ENCODE peak calls at places on chromosomes 2 and 18, in six cellular contexts. One of them, this sample, is unnamed.

GRCh38 chr2:77054938-77055337 is 467.2 kb downstream of the LRRTM4 start:
- DNase-seq in activated CD8-positive, alpha-beta T cell treated with anti-CD3 and anti-CD28 coated beads for 36 hours: no peak
- DNase-seq in foreskin fibroblast: no peak
- DNase-seq in endothelial cell of umbilical vein: no peak
- DNase-seq in A549: no peak
- DNase-seq in OCI-LY7: no peak
- DNase-seq in this sample: no peak

GRCh38 chr18:3594760-3595241 is 144.8 kb downstream of the TGIF1 start:
- DNase-seq in OCI-LY7: peak
- DNase-seq in endothelial cell of umbilical vein: no peak
- DNase-seq in foreskin fibroblast: peak
- DNase-seq in activated CD8-positive, alpha-beta T cell treated with anti-CD3 and anti-CD28 coated beads for 36 hours: peak
- DNase-seq in A549: no peak
- DNase-seq in this sample: no peak

GRCh38 chr2:21395366-21395765 is 271.6 kb downstream of the TDRD15 start:
- DNase-seq in activated CD8-positive, alpha-beta T cell treated with anti-CD3 and anti-CD28 coated beads for 36 hours: no peak
- DNase-seq in OCI-LY7: peak
- DNase-seq in foreskin fibroblast: no peak
- DNase-seq in endothelial cell of umbilical vein: no peak
- DNase-seq in A549: no peak
- DNase-seq in this sample: no peak

GRCh38 chr2:12709207-12709522 is 7.6 kb upstream of the TRIB2 start:
- DNase-seq in endothelial cell of umbilical vein: peak
- DNase-seq in activated CD8-positive, alpha-beta T cell treated with anti-CD3 and anti-CD28 coated beads for 36 hours: peak
- DNase-seq in A549: no peak
- DNase-seq in foreskin fibroblast: no peak
- DNase-seq in OCI-LY7: peak
- DNase-seq in this sample: no peak

GRCh38 chr2:229622495-229623355 is 91.6 kb downstream of the DNER start:
- DNase-seq in endothelial cell of umbilical vein: no peak
- DNase-seq in activated CD8-positive, alpha-beta T cell treated with anti-CD3 and anti-CD28 coated beads for 36 hours: no peak
- DNase-seq in foreskin fibroblast: no peak
- DNase-seq in A549: no peak
- DNase-seq in OCI-LY7: no peak
- DNase-seq in this sample: no peak

GRCh38 chr2:26182887-26183630 is 10.2 kb downstream of the GAREM2 start:
- DNase-seq in endothelial cell of umbilical vein: no peak
- DNase-seq in A549: no peak
- DNase-seq in activated CD8-positive, alpha-beta T cell treated with anti-CD3 and anti-CD28 coated beads for 36 hours: no peak
- DNase-seq in OCI-LY7: no peak
- DNase-seq in foreskin fibroblast: no peak
- DNase-seq in this sample: no peak

GRCh38 chr2:126643972-126644371 is 12.0 kb upstream of the GYPC start:
- DNase-seq in foreskin fibroblast: no peak
- DNase-seq in OCI-LY7: no peak
- DNase-seq in activated CD8-positive, alpha-beta T cell treated with anti-CD3 and anti-CD28 coated beads for 36 hours: no peak
- DNase-seq in A549: no peak
- DNase-seq in endothelial cell of umbilical vein: no peak
- DNase-seq in this sample: peak

GRCh38 chr2:160109939-160110673 is 47.7 kb upstream of the PLA2R1 start:
- DNase-seq in activated CD8-positive, alpha-beta T cell treated with anti-CD3 and anti-CD28 coated beads for 36 hours: peak
- DNase-seq in OCI-LY7: peak
- DNase-seq in foreskin fibroblast: peak
- DNase-seq in A549: peak
- DNase-seq in endothelial cell of umbilical vein: peak
- DNase-seq in this sample: peak

GRCh38 chr2:26559556-26559955 is 81.6 kb downstream of the CIB4 start:
- DNase-seq in A549: no peak
- DNase-seq in OCI-LY7: no peak
- DNase-seq in activated CD8-positive, alpha-beta T cell treated with anti-CD3 and anti-CD28 coated beads for 36 hours: no peak
- DNase-seq in endothelial cell of umbilical vein: no peak
- DNase-seq in foreskin fibroblast: no peak
- DNase-seq in this sample: no peak

GRCh38 chr2:28927878-28928277 is 33.4 kb downstream of the WDR43 start:
- DNase-seq in foreskin fibroblast: peak
- DNase-seq in activated CD8-positive, alpha-beta T cell treated with anti-CD3 and anti-CD28 coated beads for 36 hours: no peak
- DNase-seq in A549: no peak
- DNase-seq in OCI-LY7: no peak
- DNase-seq in endothelial cell of umbilical vein: no peak
- DNase-seq in this sample: no peak

GRCh38 chr18:39655341-39655740 is 2089.7 kb upstream of the CELF4 start:
- DNase-seq in OCI-LY7: no peak
- DNase-seq in A549: no peak
- DNase-seq in foreskin fibroblast: no peak
- DNase-seq in endothelial cell of umbilical vein: no peak
- DNase-seq in activated CD8-positive, alpha-beta T cell treated with anti-CD3 and anti-CD28 coated beads for 36 hours: no peak
- DNase-seq in this sample: no peak

GRCh38 chr18:45228989-45229388 is 386.3 kb upstream of the SLC14A2 start:
- DNase-seq in A549: no peak
- DNase-seq in activated CD8-positive, alpha-beta T cell treated with anti-CD3 and anti-CD28 coated beads for 36 hours: no peak
- DNase-seq in OCI-LY7: no peak
- DNase-seq in foreskin fibroblast: no peak
- DNase-seq in endothelial cell of umbilical vein: no peak
- DNase-seq in this sample: no peak

GRCh38 chr2:191304939-191305875 is 60.0 kb downstream of the MYO1B start:
- DNase-seq in OCI-LY7: no peak
- DNase-seq in A549: no peak
- DNase-seq in foreskin fibroblast: peak
- DNase-seq in endothelial cell of umbilical vein: peak
- DNase-seq in activated CD8-positive, alpha-beta T cell treated with anti-CD3 and anti-CD28 coated beads for 36 hours: no peak
- DNase-seq in this sample: no peak

GRCh38 chr2:240214790-240215675 is 74.6 kb upstream of the OTOS start:
- DNase-seq in endothelial cell of umbilical vein: no peak
- DNase-seq in foreskin fibroblast: peak
- DNase-seq in A549: no peak
- DNase-seq in OCI-LY7: no peak
- DNase-seq in activated CD8-positive, alpha-beta T cell treated with anti-CD3 and anti-CD28 coated beads for 36 hours: no peak
- DNase-seq in this sample: no peak

GRCh38 chr2:212686285-212686895 is 147.8 kb upstream of the ERBB4 start:
- DNase-seq in OCI-LY7: peak
- DNase-seq in foreskin fibroblast: peak
- DNase-seq in endothelial cell of umbilical vein: peak
- DNase-seq in A549: peak
- DNase-seq in activated CD8-positive, alpha-beta T cell treated with anti-CD3 and anti-CD28 coated beads for 36 hours: peak
- DNase-seq in this sample: peak
- TF ChIP-seq CTCF in OCI-LY7: peak
- TF ChIP-seq CTCF in foreskin fibroblast: peak
- TF ChIP-seq CTCF in endothelial cell of umbilical vein: peak
- TF ChIP-seq CTCF in A549: peak
- TF ChIP-seq CTCF in activated CD8-positive, alpha-beta T cell treated with anti-CD3 and anti-CD28 coated beads for 36 hours: peak
- TF ChIP-seq CTCF in this sample: peak

DNA sequence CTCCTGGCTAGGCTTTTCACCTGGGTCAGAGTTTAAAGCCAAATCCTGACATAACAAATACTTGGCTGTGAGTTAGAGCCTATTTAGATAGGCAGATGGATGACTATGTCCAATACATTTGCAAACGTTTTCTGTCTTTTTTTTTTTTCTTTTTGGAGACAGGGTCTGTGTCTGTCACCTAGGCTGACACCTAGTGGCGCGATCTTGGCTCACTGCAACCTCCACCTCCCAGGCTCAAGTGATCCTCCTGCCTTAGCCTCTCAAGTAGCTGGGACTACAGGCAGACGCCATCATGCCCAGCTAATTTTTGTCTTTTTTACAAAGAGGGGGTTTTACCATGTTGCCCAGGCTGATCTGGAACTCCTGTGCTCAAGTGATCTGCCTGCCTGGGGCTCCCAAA is 124.8 kb downstream of the DYM start:
- DNase-seq in foreskin fibroblast: no peak
- DNase-seq in A549: no peak
- DNase-seq in activated CD8-positive, alpha-beta T cell treated with anti-CD3 and anti-CD28 coated beads for 36 hours: peak
- DNase-seq in OCI-LY7: peak
- DNase-seq in endothelial cell of umbilical vein: no peak
- DNase-seq in this sample: no peak
- TF ChIP-seq CTCF in foreskin fibroblast: no peak
- TF ChIP-seq CTCF in A549: no peak
- TF ChIP-seq CTCF in activated CD8-positive, alpha-beta T cell treated with anti-CD3 and anti-CD28 coated beads for 36 hours: no peak
- TF ChIP-seq CTCF in OCI-LY7: peak
- TF ChIP-seq CTCF in endothelial cell of umbilical vein: no peak
- TF ChIP-seq CTCF in this sample: no peak

GRCh38 chr2:231926180-231926741 is at the start of gene NPPC:
- DNase-seq in endothelial cell of umbilical vein: peak
- DNase-seq in foreskin fibroblast: peak
- DNase-seq in activated CD8-positive, alpha-beta T cell treated with anti-CD3 and anti-CD28 coated beads for 36 hours: peak
- DNase-seq in A549: peak
- DNase-seq in OCI-LY7: no peak
- DNase-seq in this sample: peak
- TF ChIP-seq CTCF in endothelial cell of umbilical vein: peak
- TF ChIP-seq CTCF in foreskin fibroblast: no peak
- TF ChIP-seq CTCF in activated CD8-positive, alpha-beta T cell treated with anti-CD3 and anti-CD28 coated beads for 36 hours: peak
- TF ChIP-seq CTCF in A549: peak
- TF ChIP-seq CTCF in OCI-LY7: peak
- TF ChIP-seq CTCF in this sample: peak

DNA sequence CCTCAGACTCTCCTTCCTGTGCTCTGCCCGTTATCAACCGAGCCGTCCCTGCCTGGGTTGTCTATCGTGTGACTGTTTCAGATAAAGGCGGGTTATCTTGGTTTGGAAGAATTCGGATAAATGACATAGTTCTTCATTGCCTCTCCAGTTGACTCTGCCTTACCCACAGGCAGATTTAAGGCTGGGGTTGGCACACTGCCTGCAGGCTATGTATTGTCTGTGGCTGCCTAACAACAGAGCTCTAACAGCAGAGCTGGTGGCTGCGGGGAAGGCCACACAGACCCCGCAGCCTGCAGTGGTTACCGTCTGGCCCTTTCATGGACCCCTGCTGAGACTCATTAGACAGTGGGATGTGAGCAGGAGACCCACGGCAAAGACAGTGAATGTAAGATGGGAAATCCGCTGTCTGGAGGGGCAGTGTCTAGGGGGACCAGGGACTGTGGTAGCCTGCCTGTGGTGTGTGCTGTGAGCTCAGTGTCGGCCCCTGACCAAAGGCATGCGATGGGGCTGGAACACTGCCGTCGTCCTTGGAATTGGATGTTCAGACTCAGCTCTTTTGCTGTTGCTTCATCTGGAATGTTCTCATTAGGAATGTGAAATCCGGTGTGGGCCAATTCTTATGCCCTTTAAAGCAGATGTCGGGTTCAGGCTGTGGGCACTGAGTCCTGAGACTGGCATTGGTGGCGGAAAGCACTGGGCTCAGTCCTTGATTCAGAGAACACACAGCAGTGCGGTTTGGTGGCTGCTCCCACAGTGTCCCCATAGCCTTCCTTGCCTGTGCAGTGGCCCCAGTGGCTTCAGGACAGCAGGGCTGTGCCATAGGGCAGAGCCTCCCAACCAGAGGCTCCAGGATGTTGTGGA is 44.5 kb downstream of the SH3RF3 start:
- DNase-seq in endothelial cell of umbilical vein: peak
- DNase-seq in A549: no peak
- DNase-seq in OCI-LY7: no peak
- DNase-seq in activated CD8-positive, alpha-beta T cell treated with anti-CD3 and anti-CD28 coated beads for 36 hours: no peak
- DNase-seq in foreskin fibroblast: peak
- DNase-seq in this sample: no peak
- TF ChIP-seq CTCF in endothelial cell of umbilical vein: no peak
- TF ChIP-seq CTCF in A549: no peak
- TF ChIP-seq CTCF in OCI-LY7: no peak
- TF ChIP-seq CTCF in activated CD8-positive, alpha-beta T cell treated with anti-CD3 and anti-CD28 coated beads for 36 hours: no peak
- TF ChIP-seq CTCF in foreskin fibroblast: no peak
- TF ChIP-seq CTCF in this sample: no peak

GRCh38 chr2:5077479-5078089 is 614.6 kb upstream of the SOX11 start:
- DNase-seq in A549: no peak
- DNase-seq in foreskin fibroblast: peak
- DNase-seq in endothelial cell of umbilical vein: no peak
- DNase-seq in activated CD8-positive, alpha-beta T cell treated with anti-CD3 and anti-CD28 coated beads for 36 hours: no peak
- DNase-seq in OCI-LY7: no peak
- DNase-seq in this sample: no peak
- TF ChIP-seq CTCF in A549: no peak
- TF ChIP-seq CTCF in foreskin fibroblast: no peak
- TF ChIP-seq CTCF in endothelial cell of umbilical vein: no peak
- TF ChIP-seq CTCF in activated CD8-positive, alpha-beta T cell treated with anti-CD3 and anti-CD28 coated beads for 36 hours: no peak
- TF ChIP-seq CTCF in OCI-LY7: no peak
- TF ChIP-seq CTCF in this sample: no peak

GRCh38 chr2:200525066-200525465 is 941 bp upstream of the SGO2 start:
- DNase-seq in OCI-LY7: no peak
- DNase-seq in A549: no peak
- DNase-seq in foreskin fibroblast: no peak
- DNase-seq in endothelial cell of umbilical vein: no peak
- DNase-seq in activated CD8-positive, alpha-beta T cell treated with anti-CD3 and anti-CD28 coated beads for 36 hours: no peak
- DNase-seq in this sample: no peak

GRCh38 chr2:200523604-200524003 is 2.4 kb upstream of the SGO2 start:
- DNase-seq in activated CD8-positive, alpha-beta T cell treated with anti-CD3 and anti-CD28 coated beads for 36 hours: no peak
- DNase-seq in foreskin fibroblast: no peak
- DNase-seq in OCI-LY7: no peak
- DNase-seq in endothelial cell of umbilical vein: no peak
- DNase-seq in A549: no peak
- DNase-seq in this sample: no peak

GRCh38 chr2:200528228-200528627 is 2.2 kb downstream of the SGO2 start:
- DNase-seq in A549: no peak
- DNase-seq in foreskin fibroblast: no peak
- DNase-seq in activated CD8-positive, alpha-beta T cell treated with anti-CD3 and anti-CD28 coated beads for 36 hours: no peak
- DNase-seq in endothelial cell of umbilical vein: no peak
- DNase-seq in OCI-LY7: no peak
- DNase-seq in this sample: no peak

GRCh38 chr2:200525551-200525881 is 491 bp upstream of the SGO2 start:
- DNase-seq in endothelial cell of umbilical vein: no peak
- DNase-seq in OCI-LY7: no peak
- DNase-seq in foreskin fibroblast: no peak
- DNase-seq in A549: no peak
- DNase-seq in activated CD8-positive, alpha-beta T cell treated with anti-CD3 and anti-CD28 coated beads for 36 hours: no peak
- DNase-seq in this sample: no peak

GRCh38 chr2:200525882-200526651 is at the start of gene SGO2:
- DNase-seq in endothelial cell of umbilical vein: peak
- DNase-seq in A549: peak
- DNase-seq in OCI-LY7: peak
- DNase-seq in foreskin fibroblast: peak
- DNase-seq in activated CD8-positive, alpha-beta T cell treated with anti-CD3 and anti-CD28 coated beads for 36 hours: peak
- DNase-seq in this sample: peak
- TF ChIP-seq CTCF in endothelial cell of umbilical vein: no peak
- TF ChIP-seq CTCF in A549: no peak
- TF ChIP-seq CTCF in OCI-LY7: no peak
- TF ChIP-seq CTCF in foreskin fibroblast: no peak
- TF ChIP-seq CTCF in activated CD8-positive, alpha-beta T cell treated with anti-CD3 and anti-CD28 coated beads for 36 hours: no peak
- TF ChIP-seq CTCF in this sample: no peak

GRCh38 chr2:219430633-219431615 is 3.7 kb upstream of the SPEG start:
- DNase-seq in endothelial cell of umbilical vein: peak
- DNase-seq in foreskin fibroblast: peak
- DNase-seq in OCI-LY7: peak
- DNase-seq in A549: no peak
- DNase-seq in activated CD8-positive, alpha-beta T cell treated with anti-CD3 and anti-CD28 coated beads for 36 hours: no peak
- DNase-seq in this sample: no peak
- TF ChIP-seq CTCF in endothelial cell of umbilical vein: peak
- TF ChIP-seq CTCF in foreskin fibroblast: peak
- TF ChIP-seq CTCF in OCI-LY7: peak
- TF ChIP-seq CTCF in A549: peak
- TF ChIP-seq CTCF in activated CD8-positive, alpha-beta T cell treated with anti-CD3 and anti-CD28 coated beads for 36 hours: no peak
- TF ChIP-seq CTCF in this sample: no peak

GRCh38 chr2:3217646-3218045 is 160.0 kb downstream of the EIPR1 start:
- DNase-seq in activated CD8-positive, alpha-beta T cell treated with anti-CD3 and anti-CD28 coated beads for 36 hours: no peak
- DNase-seq in endothelial cell of umbilical vein: no peak
- DNase-seq in A549: no peak
- DNase-seq in OCI-LY7: no peak
- DNase-seq in foreskin fibroblast: no peak
- DNase-seq in this sample: no peak
- TF ChIP-seq CTCF in activated CD8-positive, alpha-beta T cell treated with anti-CD3 and anti-CD28 coated beads for 36 hours: no peak
- TF ChIP-seq CTCF in endothelial cell of umbilical vein: no peak
- TF ChIP-seq CTCF in A549: no peak
- TF ChIP-seq CTCF in OCI-LY7: no peak
- TF ChIP-seq CTCF in foreskin fibroblast: no peak
- TF ChIP-seq CTCF in this sample: no peak

GRCh38 chr2:143617803-143618415 is 488.7 kb downstream of the ARHGAP15 start:
- DNase-seq in A549: no peak
- DNase-seq in OCI-LY7: no peak
- DNase-seq in foreskin fibroblast: no peak
- DNase-seq in endothelial cell of umbilical vein: no peak
- DNase-seq in activated CD8-positive, alpha-beta T cell treated with anti-CD3 and anti-CD28 coated beads for 36 hours: no peak
- DNase-seq in this sample: no peak

GRCh38 chr2:143623270-143623669 is 494.1 kb downstream of the ARHGAP15 start:
- DNase-seq in endothelial cell of umbilical vein: no peak
- DNase-seq in OCI-LY7: no peak
- DNase-seq in foreskin fibroblast: no peak
- DNase-seq in A549: no peak
- DNase-seq in activated CD8-positive, alpha-beta T cell treated with anti-CD3 and anti-CD28 coated beads for 36 hours: no peak
- DNase-seq in this sample: no peak
- TF ChIP-seq CTCF in endothelial cell of umbilical vein: no peak
- TF ChIP-seq CTCF in OCI-LY7: no peak
- TF ChIP-seq CTCF in foreskin fibroblast: no peak
- TF ChIP-seq CTCF in A549: no peak
- TF ChIP-seq CTCF in activated CD8-positive, alpha-beta T cell treated with anti-CD3 and anti-CD28 coated beads for 36 hours: no peak
- TF ChIP-seq CTCF in this sample: no peak

This sample was measured in GM10248.